ENCODE peak calls at places on chromosome 2, in ten cellular contexts. I is dorsolateral prefrontal cortex; T is naive thymus-derived CD8-positive, alpha-beta T cell; O is aorta; G is activated CD4-positive, alpha-beta memory T cell treated with anti-CD3 and anti-CD28 coated beads for 36 hours; X is right cardiac atrium; C is activated T-helper 9 cell treated with anti-CD3 and anti-CD28 coated beads, Interleukin-2, amount 50 U/mL, for 16 hours; N is breast epithelium; J is PC-9; B is IMR-90. D is an unnamed sample.

GRCh38 chr2:130303142-130303541 is 39.6 kb upstream of the IMP4 start:
- DNase-seq in J (no peak), T (no peak), X (no peak), O (no peak), N (no peak), B (no peak), I (no peak), G (no peak), C (no peak), D (no peak)

GRCh38 chr2:188134241-188134640 is 157.4 kb upstream of the GULP1 start:
- DNase-seq in I (no peak), B (no peak), J (no peak), T (no peak), G (no peak), C (no peak), N (no peak), O (no peak), X (no peak), D (no peak)

GRCh38 chr2:2170189-2170588 is 160.9 kb downstream of the MYT1L start:
- DNase-seq in N (no peak), X (no peak), G (no peak), I (no peak), J (no peak), T (no peak), C (no peak), O (no peak), B (no peak), D (no peak)

GRCh38 chr2:50722828-50723227 is 309.1 kb downstream of the NRXN1 start:
- DNase-seq in X (no peak), J (no peak), G (no peak), C (no peak), O (no peak), B (no peak), N (no peak), I (no peak), T (no peak), D (no peak)

GRCh38 chr2:223674998-223675609 is 72.9 kb upstream of the SCG2 start:
- DNase-seq in I (no peak), O (no peak), T (no peak), N (no peak), X (no peak), J (peak), G (no peak), C (no peak), B (peak), D (peak)

GRCh38 chr2:183093857-183094657 is 15.5 kb downstream of the DUSP19 start:
- DNase-seq in O (no peak), G (no peak), I (no peak), B (peak), C (no peak), N (no peak), J (no peak), X (no peak), T (no peak), D (no peak)

GRCh38 chr2:62826953-62827675 is 121.6 kb downstream of the EHBP1 start:
- DNase-seq in X (no peak), O (no peak), C (no peak), N (no peak), B (no peak), G (no peak), T (no peak), J (no peak), I (no peak), D (no peak)

GRCh38 chr2:226742346-226742745 is 57.3 kb downstream of the IRS1 start:
- DNase-seq in C (no peak), X (peak), N (no peak), T (no peak), I (no peak), J (no peak), B (peak), O (peak), G (no peak), D (no peak)

GRCh38 chr2:158305501-158305900 is 151.1 kb downstream of the CCDC148 start:
- DNase-seq in O (no peak), X (no peak), N (no peak), I (no peak), C (no peak), J (no peak), T (no peak), B (no peak), G (no peak), D (no peak)

GRCh38 chr2:173590278-173590811 is 235.7 kb downstream of the CDCA7 start:
- DNase-seq in I (peak), N (no peak), J (peak), O (peak), T (no peak), B (peak), G (no peak), X (peak), C (no peak), D (peak)

GRCh38 chr2:47310801-47311560 is 92.0 kb upstream of the MSH2 start:
- DNase-seq in C (no peak), J (peak), X (peak), O (no peak), G (no peak), N (no peak), I (peak), T (no peak), B (no peak), D (peak)

D was measured in BE2C.